ENCODE peak calls at places on chromosomes 11 and 22, in four cellular contexts. R is activated CD4-positive, alpha-beta T cell treated with anti-CD3 and anti-CD28 coated beads, Interleukin-2, amount 50 U/mL, for 48 hours; E is amniotic stem cell; O is GF-D8. L is an unnamed sample.

GRCh38 chr11:93028959-93029536 is 59.6 kb downstream of the MTNR1B start:
- DNase-seq in O (no peak), R (no peak), E (no peak), L (no peak)

GRCh38 chr11:1160231-1161101 is 2.7 kb downstream of the MUC5AC start:
- DNase-seq in R (no peak), O (no peak), E (no peak), L (no peak)

GRCh38 chr11:68354181-68354872 is 41.9 kb downstream of the LRP5 start:
- DNase-seq in E (peak), R (no peak), O (no peak), L (no peak)

GRCh38 chr11:94129505-94130335 is 1.1 kb downstream of the PANX1 start:
- DNase-seq in E (no peak), R (no peak), O (no peak), L (no peak)

GRCh38 chr11:72684236-72684912 is 10.2 kb upstream of the PDE2A start:
- DNase-seq in O (no peak), E (peak), R (peak), L (peak)

GRCh38 chr11:87391501-87391900 is 353.8 kb downstream of the TMEM135 start:
- DNase-seq in E (no peak), R (no peak), O (no peak), L (no peak)

GRCh38 chr11:75263944-75264349 is 23.4 kb downstream of the TPBGL start:
- DNase-seq in R (no peak), O (peak), E (no peak), L (no peak)

GRCh38 chr22:25627271-25627848 is 62.9 kb downstream of the GRK3 start:
- DNase-seq in O (peak), E (no peak), R (no peak), L (peak)

GRCh38 chr22:36277482-36278291 is 24.8 kb downstream of the APOL1 start:
- DNase-seq in E (no peak), R (peak), O (no peak), L (peak)

GRCh38 chr22:38973289-38974169 is 8.6 kb upstream of the APOBEC3B start:
- DNase-seq in O (no peak), R (peak), E (no peak), L (no peak)

GRCh38 chr22:35154937-35155387 is 89.0 kb downstream of the ISX start:
- DNase-seq in R (peak), E (peak), O (no peak), L (peak)

GRCh38 chr22:17563936-17564391 is 666 bp downstream of the SLC25A18 start:
- DNase-seq in R (no peak), E (no peak), O (no peak), L (no peak)

GRCh38 chr11:131579932-131580387 is 209.5 kb downstream of the NTM start:
- DNase-seq in E (peak), R (no peak), O (peak), L (no peak)

GRCh38 chr22:50326225-50326958 is 420 bp downstream of the DENND6B start:
- DNase-seq in R (no peak), E (no peak), O (no peak), L (no peak)

GRCh38 chr11:133830931-133831907 is 14.1 kb downstream of the SPATA19 start:
- DNase-seq in R (no peak), O (no peak), E (no peak), L (no peak)

GRCh38 chr11:6229911-6230310 is 4.5 kb downstream of the FHIP1B start:
- DNase-seq in E (no peak), R (no peak), O (no peak), L (no peak)

GRCh38 chr11:43802509-43802908 is 78.1 kb upstream of the ALKBH3 start:
- DNase-seq in E (no peak), R (no peak), O (no peak), L (peak)

GRCh38 chr22:43477151-43477725 is 65.4 kb downstream of the MPPED1 start:
- DNase-seq in R (no peak), E (no peak), O (no peak), L (no peak)

GRCh38 chr11:66687831-66688281 is 10.2 kb upstream of the RBM4B start:
- DNase-seq in R (no peak), E (no peak), O (no peak), L (no peak)

GRCh38 chr11:65353900-65354264 is 669 bp upstream of the TIGD3 start:
- DNase-seq in O (no peak), R (no peak), E (no peak), L (no peak)

GRCh38 chr11:86978247-86978646 is 23.1 kb upstream of the FZD4 start:
- DNase-seq in O (no peak), R (no peak), E (no peak), L (no peak)

GRCh38 chr11:94948070-94948617 is 25.2 kb downstream of the CWC15 start:
- DNase-seq in E (no peak), O (peak), R (no peak), L (peak)

GRCh38 chr11:47187723-47188122 is 1.5 kb upstream of the PACSIN3 start:
- DNase-seq in E (no peak), R (no peak), O (no peak), L (no peak)

GRCh38 chr11:57277845-57278720 is 41.0 kb upstream of the APLNR start:
- DNase-seq in E (peak), O (no peak), R (peak), L (peak)

GRCh38 chr22:36977401-36977861 is 41.8 kb downstream of the TST start:
- DNase-seq in R (peak), O (no peak), E (peak), L (peak)

GRCh38 chr11:130313383-130314183 is 1.1 kb downstream of the ZBTB44 start:
- DNase-seq in R (no peak), E (no peak), O (peak), L (no peak)

GRCh38 chr11:75773595-75774353 is 5.2 kb downstream of the DGAT2 start:
- DNase-seq in E (no peak), O (peak), R (no peak), L (peak)

GRCh38 chr22:20093437-20093836 is 13.4 kb downstream of the DGCR8 start:
- DNase-seq in E (no peak), R (no peak), O (no peak), L (no peak)

GRCh38 chr11:40161855-40162410 is 1297.5 kb downstream of the LRRC4C start:
- DNase-seq in O (no peak), E (no peak), R (no peak), L (no peak)

GRCh38 chr22:49512471-49512870 is 315.2 kb downstream of the BRD1 start:
- DNase-seq in O (no peak), R (no peak), E (no peak), L (no peak)

GRCh38 chr11:2846056-2846455 is 39.5 kb downstream of the CDKN1C start:
- DNase-seq in E (no peak), R (no peak), O (no peak), L (no peak)

GRCh38 chr11:121889931-121890330 is 226.1 kb downstream of the BLID start:
- DNase-seq in R (no peak), E (peak), O (no peak), L (no peak)

GRCh38 chr11:87722756-87723599 is 452.3 kb downstream of the RAB38 start:
- DNase-seq in R (peak), O (no peak), E (no peak), L (peak)

GRCh38 chr11:120058931-120059330 is 79.0 kb downstream of the TRIM29 start:
- DNase-seq in O (no peak), R (no peak), E (no peak), L (no peak)